ENCODE peak calls at places on chromosomes 2 and 18, in seven cellular contexts. L is ovary, V is prostate gland, P is breast epithelium, A is uterus, U is K562, R is A549. G is an unnamed sample.

GRCh38 chr2:69966496-69966895 is 5.1 kb upstream of the ASPRV1 start:
- DNase-seq in R (no peak), A (no peak), V (no peak), L (no peak), P (no peak), U (no peak), G (no peak)

GRCh38 chr2:54558976-54559410 is 102.9 kb downstream of the SPTBN1 start:
- DNase-seq in U (no peak), R (no peak), V (no peak), L (no peak), A (no peak), P (no peak), G (no peak)

GRCh38 chr2:70463997-70464396 is 89.6 kb downstream of the TGFA start:
- DNase-seq in V (no peak), A (no peak), P (no peak), L (no peak), R (no peak), U (no peak), G (no peak)

GRCh38 chr18:63199743-63200241 is 119.8 kb downstream of the BCL2 start:
- DNase-seq in R (no peak), A (no peak), U (no peak), V (no peak), P (no peak), L (peak), G (no peak)

GRCh38 chr2:44840186-44840850 is 101.2 kb upstream of the SIX3 start:
- DNase-seq in U (no peak), P (no peak), R (no peak), V (no peak), A (no peak), L (no peak), G (no peak)

GRCh38 chr2:40434638-40435296 is 17.1 kb downstream of the SLC8A1 start:
- DNase-seq in U (no peak), V (no peak), L (no peak), A (peak), R (peak), P (no peak), G (no peak)

GRCh38 chr2:733001-733400 is 55.8 kb upstream of the TMEM18 start:
- DNase-seq in U (no peak), L (no peak), R (no peak), V (no peak), P (no peak), A (no peak), G (no peak)

GRCh38 chr18:32056613-32057358 is 34.9 kb upstream of the RNF138 start:
- DNase-seq in L (no peak), U (no peak), V (no peak), R (no peak), P (no peak), A (no peak), G (no peak)

GRCh38 chr2:18156421-18156820 is 278.0 kb downstream of the KCNS3 start:
- DNase-seq in L (no peak), V (no peak), U (no peak), R (no peak), P (no peak), A (no peak), G (no peak)

GRCh38 chr2:227503433-227504406 is 31.8 kb downstream of the AGFG1 start:
- DNase-seq in A (no peak), V (no peak), L (no peak), R (peak), U (peak), P (peak), G (peak)

GRCh38 chr2:6922201-6922656 is 5.0 kb downstream of the RNF144A start:
- DNase-seq in A (no peak), U (no peak), L (no peak), R (peak), P (no peak), V (no peak), G (no peak)

GRCh38 chr2:146821836-146822316 is 1023.0 kb upstream of the ACVR2A start:
- DNase-seq in P (no peak), V (no peak), L (no peak), U (no peak), R (no peak), A (no peak), G (no peak)

GRCh38 chr2:11080253-11081115 is 74.8 kb upstream of the SLC66A3 start:
- DNase-seq in L (no peak), A (no peak), U (no peak), V (no peak), R (no peak), P (no peak), G (no peak)

GRCh38 chr2:200218645-200219044 is 87.8 kb upstream of the SPATS2L start:
- DNase-seq in R (no peak), P (no peak), U (no peak), L (no peak), V (no peak), A (no peak), G (no peak)

GRCh38 chr2:14313351-14313750 is 319.2 kb upstream of the LRATD1 start:
- DNase-seq in U (no peak), L (no peak), P (no peak), R (no peak), A (no peak), V (no peak), G (no peak)

GRCh38 chr2:38462121-38462634 is 85.1 kb upstream of the ATL2 start:
- DNase-seq in L (no peak), P (peak), A (peak), V (peak), R (peak), U (peak), G (peak)

GRCh38 chr2:238305092-238305862 is 15.0 kb upstream of the TRAF3IP1 start:
- DNase-seq in L (no peak), V (no peak), P (no peak), U (no peak), A (no peak), R (peak), G (no peak)

GRCh38 chr18:6482198-6482977 is 67.7 kb upstream of the L3MBTL4 start:
- DNase-seq in A (peak), U (peak), L (peak), P (peak), R (peak), V (no peak), G (peak)

GRCh38 chr18:46040747-46041104 is 31.3 kb downstream of the PSTPIP2 start:
- DNase-seq in U (no peak), R (no peak), L (no peak), P (no peak), V (no peak), A (no peak), G (no peak)

GRCh38 chr2:120472031-120472430 is 126.1 kb downstream of the INHBB start:
- DNase-seq in U (no peak), V (no peak), A (no peak), R (no peak), L (peak), P (no peak), G (no peak)

GRCh38 chr2:69789762-69790600 is 39.5 kb upstream of the GMCL1 start:
- DNase-seq in U (no peak), A (no peak), P (no peak), V (no peak), L (no peak), R (no peak), G (no peak)

GRCh38 chr2:127058246-127058580 is 48.7 kb downstream of the BIN1 start:
- DNase-seq in P (no peak), L (no peak), V (no peak), R (no peak), A (no peak), U (peak), G (no peak)

GRCh38 chr2:106009096-106009495 is 185.0 kb downstream of the UXS1 start:
- DNase-seq in A (no peak), R (no peak), U (no peak), P (no peak), V (no peak), L (no peak), G (no peak)

GRCh38 chr18:6777509-6777908 is 48.0 kb downstream of the ARHGAP28 start:
- DNase-seq in U (no peak), V (no peak), L (no peak), R (no peak), A (no peak), P (no peak), G (no peak)

GRCh38 chr18:79518683-79519128 is 123.0 kb downstream of the NFATC1 start:
- DNase-seq in A (no peak), L (no peak), R (no peak), P (peak), V (no peak), U (no peak), G (no peak)

GRCh38 chr2:169276045-169276444 is 86.3 kb downstream of the LRP2 start:
- DNase-seq in U (no peak), L (no peak), A (no peak), V (no peak), P (no peak), R (peak), G (no peak)

GRCh38 chr18:67628674-67629073 is 112.2 kb upstream of the DSEL start:
- DNase-seq in L (no peak), A (no peak), V (no peak), P (no peak), R (no peak), U (no peak), G (no peak)

GRCh38 chr2:111957872-111958354 is 59.5 kb downstream of the MERTK start:
- DNase-seq in R (no peak), V (no peak), L (no peak), U (no peak), P (no peak), A (no peak), G (no peak)

GRCh38 chr18:40259073-40259472 is 1696.0 kb upstream of the PIK3C3 start:
- DNase-seq in L (no peak), U (no peak), A (no peak), P (no peak), R (no peak), V (no peak), G (no peak)

GRCh38 chr18:25503567-25504081 is 151.7 kb upstream of the ZNF521 start:
- DNase-seq in V (peak), R (peak), A (peak), U (no peak), P (peak), L (peak), G (no peak)

GRCh38 chr2:104825124-104825865 is 28.6 kb upstream of the POU3F3 start:
- DNase-seq in P (no peak), L (no peak), V (no peak), A (no peak), U (no peak), R (no peak), G (no peak)

GRCh38 chr2:173216668-173217067 is 138.0 kb upstream of the CDCA7 start:
- DNase-seq in V (no peak), A (no peak), P (no peak), R (no peak), U (no peak), L (no peak), G (no peak)

DNA sequence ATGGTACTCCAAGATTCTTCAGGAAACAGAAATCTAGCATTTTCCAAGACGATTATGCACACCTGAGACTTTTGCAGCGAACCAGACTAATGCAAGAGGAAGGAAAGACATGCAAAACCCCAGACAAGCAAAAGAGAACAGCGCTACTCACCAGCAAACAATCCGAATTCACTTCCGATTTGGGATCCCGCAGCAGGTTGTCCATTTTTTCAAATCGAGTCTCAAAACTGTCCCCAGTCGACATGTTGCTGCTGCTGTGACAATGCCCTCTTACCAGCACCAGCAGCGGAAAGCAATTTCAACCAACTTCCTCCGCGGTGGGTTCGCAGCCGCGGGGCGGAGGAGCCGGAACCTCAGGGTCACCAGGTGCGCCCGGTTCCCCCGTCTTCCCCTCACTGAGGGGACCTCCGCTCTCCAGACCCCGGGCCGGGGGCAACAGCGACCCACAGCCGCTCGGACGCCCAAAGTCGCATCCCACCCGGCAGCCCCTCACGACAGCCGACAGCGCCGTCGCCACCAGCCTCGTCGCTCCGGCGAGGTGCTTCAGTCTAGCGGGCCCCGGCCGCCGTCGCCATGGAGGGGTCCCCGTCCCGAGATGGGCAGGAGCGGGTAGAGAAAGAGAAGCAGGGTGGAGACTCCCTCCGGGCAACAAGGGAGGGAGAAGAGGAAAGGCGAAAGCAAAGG is 804 bp downstream of the ROCK1 start:
- DNase-seq in V (peak), A (no peak), U (no peak), R (peak), L (no peak), P (no peak), G (no peak)
- TF ChIP-seq POLR2A in V (no peak), A (no peak), U (no peak), R (no peak), L (no peak), P (no peak), G (no peak)

GRCh38 chr2:210171309-210172218 is at the start of gene KANSL1L:
- DNase-seq in V (peak), L (peak), A (peak), P (peak), U (peak), R (peak), G (peak)
- TF ChIP-seq POLR2A in V (peak), L (peak), A (peak), P (peak), U (peak), R (peak), G (peak)

GRCh38 chr2:156399224-156399949 is 36.8 kb upstream of the GPD2 start:
- DNase-seq in V (peak), P (no peak), R (no peak), L (no peak), A (no peak), U (no peak), G (no peak)
- TF ChIP-seq POLR2A in V (no peak), P (no peak), R (no peak), L (no peak), A (no peak), U (no peak), G (no peak)

DNA sequence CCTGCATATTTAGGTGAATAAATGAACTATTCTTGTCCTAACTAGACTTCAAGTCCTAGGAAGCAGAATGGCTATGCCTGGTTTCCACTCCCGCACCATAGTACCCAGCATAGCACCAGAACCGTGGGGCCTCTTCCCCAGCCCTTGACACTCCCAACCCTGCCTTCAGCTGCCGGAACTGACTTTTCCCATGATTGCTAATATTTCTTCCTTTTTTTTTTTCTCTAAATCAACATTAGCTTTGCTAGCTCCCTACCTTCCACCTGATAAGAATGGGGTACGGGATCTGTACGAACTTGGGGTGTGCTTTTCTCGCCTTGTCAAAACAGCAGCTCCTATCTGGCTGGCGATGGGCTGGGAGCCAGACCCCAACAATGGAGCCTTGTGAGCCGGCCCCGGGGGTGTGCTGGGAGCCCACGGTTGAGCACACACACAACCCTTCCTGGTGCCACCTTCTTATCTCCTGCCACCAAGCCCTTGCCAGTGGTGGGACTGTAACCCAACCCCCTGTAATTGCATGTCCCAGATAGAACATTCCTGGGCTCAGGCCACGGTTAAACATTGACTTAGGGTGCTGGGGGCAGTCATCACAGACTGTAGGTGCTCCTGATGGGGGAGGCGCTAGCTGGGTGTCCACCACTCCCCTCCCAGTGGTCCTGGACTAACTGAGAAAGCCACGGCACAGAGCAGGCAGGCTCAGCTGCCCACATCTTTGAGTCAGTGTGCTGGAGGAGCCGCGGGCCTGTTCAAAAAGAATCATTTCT is 213.0 kb upstream of the HAAO start:
- DNase-seq in P (no peak), R (no peak), V (peak), A (no peak), U (no peak), L (peak), G (no peak)
- TF ChIP-seq POLR2A in P (no peak), R (no peak), V (no peak), A (no peak), U (no peak), L (no peak), G (no peak)

GRCh38 chr2:217853961-217854360 is 148.8 kb downstream of the TNS1 start:
- DNase-seq in L (no peak), P (no peak), R (no peak), A (no peak), V (no peak), U (no peak), G (no peak)

GRCh38 chr2:217851191-217852020 is 151.4 kb downstream of the TNS1 start:
- DNase-seq in V (no peak), U (no peak), A (no peak), P (no peak), L (peak), R (no peak), G (no peak)

GRCh38 chr2:217854684-217855083 is 148.1 kb downstream of the TNS1 start:
- DNase-seq in A (no peak), P (no peak), U (no peak), V (no peak), L (no peak), R (no peak), G (no peak)

GRCh38 chr2:217852812-217853211 is 150.0 kb downstream of the TNS1 start:
- DNase-seq in R (no peak), P (no peak), A (no peak), L (no peak), U (no peak), V (no peak), G (no peak)

DNA sequence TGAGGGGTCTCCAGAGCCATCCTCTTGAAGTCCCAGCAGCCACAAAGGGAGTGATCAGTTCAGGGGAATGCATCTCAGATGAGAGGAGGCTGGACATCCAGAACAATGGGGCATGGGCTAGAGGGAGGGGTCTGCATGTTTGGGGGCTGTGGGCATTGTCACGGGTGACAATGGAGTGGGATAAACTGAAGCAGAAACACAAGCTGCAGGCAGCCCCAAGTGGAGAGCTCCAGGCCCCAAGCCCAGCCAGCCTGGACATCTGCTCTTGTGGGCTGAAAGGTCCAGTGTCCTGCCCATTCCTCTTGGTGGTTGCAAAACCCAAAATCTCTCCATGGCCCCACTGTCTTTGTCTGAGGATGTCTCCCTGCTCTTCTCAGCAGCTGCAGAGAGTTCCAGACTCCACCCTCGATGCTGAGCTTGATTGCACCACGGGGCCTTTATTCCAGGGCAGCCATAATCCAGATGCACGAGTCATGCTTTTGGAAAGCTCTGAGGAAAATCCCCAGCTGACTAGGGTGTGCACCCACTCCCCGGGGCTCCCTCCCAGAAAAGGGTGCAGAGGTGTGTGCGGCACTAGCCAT is 149.4 kb downstream of the TNS1 start:
- DNase-seq in A (peak), R (peak), P (no peak), U (no peak), V (no peak), L (no peak), G (no peak)
- TF ChIP-seq POLR2A in A (no peak), R (no peak), P (no peak), U (no peak), V (no peak), L (no peak), G (no peak)

DNA sequence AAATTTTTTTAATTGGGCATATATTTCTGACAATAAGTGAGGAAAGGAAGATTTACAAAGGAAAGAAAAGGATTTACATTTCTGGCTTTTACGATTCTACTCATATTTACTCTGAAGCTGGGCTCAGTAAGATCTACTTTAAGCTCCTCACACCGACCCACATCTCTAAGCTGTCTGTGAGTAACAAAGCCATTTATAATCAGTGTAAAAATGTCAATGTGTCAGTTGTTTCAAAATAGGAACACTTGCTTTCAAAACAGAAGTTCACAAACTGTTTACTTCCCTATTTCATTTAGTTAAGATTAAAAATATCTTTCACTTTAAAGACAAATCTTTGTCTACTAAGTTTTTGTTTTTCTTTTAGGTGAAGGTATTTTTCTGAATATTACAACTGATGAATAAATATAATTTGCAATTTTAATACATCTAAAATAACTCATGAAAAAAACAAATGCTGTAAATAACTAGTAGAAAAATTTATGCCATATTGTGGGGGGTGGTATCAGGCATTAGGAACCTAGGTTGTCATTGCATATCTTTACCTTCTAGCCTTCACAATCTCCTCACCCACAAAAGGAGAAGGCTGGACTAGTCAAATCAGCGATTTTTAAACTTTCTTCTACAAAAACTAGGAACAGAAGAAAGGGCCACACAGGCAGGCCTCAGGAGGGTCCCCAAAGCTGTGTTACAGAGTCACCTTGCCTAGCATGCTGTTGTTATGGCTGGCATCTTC is 64.5 kb downstream of the TMEM131 start:
- DNase-seq in V (no peak), L (no peak), A (no peak), R (no peak), U (no peak), P (no peak), G (no peak)
- TF ChIP-seq POLR2A in V (no peak), L (no peak), A (no peak), R (no peak), U (no peak), P (no peak), G (no peak)

GRCh38 chr2:230797515-230798495 is 66.9 kb upstream of the ITM2C start:
- DNase-seq in A (no peak), R (no peak), V (no peak), L (no peak), U (no peak), P (no peak), G (no peak)
- TF ChIP-seq POLR2A in A (no peak), R (no peak), V (no peak), L (no peak), U (no peak), P (no peak), G (no peak)